ENCODE peak calls at places on chromosomes 2 and 18, in four cellular contexts. P is fibroblast of the aortic adventitia, O is SK-MEL-5, Y is NCI-H187 treated with DMSO at 0.1 percent for 48 hours. N is an unnamed sample.

GRCh38 chr2:69138793-69139510 is 126.0 kb downstream of the ANTXR1 start:
- DNase-seq in P (peak), O (no peak), Y (no peak), N (peak)

GRCh38 chr2:236803621-236804020 is 234.0 kb downstream of the ACKR3 start:
- DNase-seq in P (no peak), O (no peak), Y (no peak), N (no peak)

GRCh38 chr18:39414009-39414700 is 1848.6 kb upstream of the CELF4 start:
- DNase-seq in P (peak), O (peak), Y (no peak), N (peak)

GRCh38 chr2:46062637-46063412 is 234.4 kb upstream of the EPAS1 start:
- DNase-seq in P (peak), O (peak), Y (peak), N (peak)

GRCh38 chr2:2848621-2849443 is 517.8 kb upstream of the MYT1L start:
- DNase-seq in P (no peak), O (no peak), Y (no peak), N (no peak)

GRCh38 chr2:238450440-238450861 is 23.7 kb downstream of the ASB1 start:
- DNase-seq in P (no peak), O (no peak), Y (no peak), N (peak)

GRCh38 chr18:49548266-49548665 is 13.6 kb upstream of the LIPG start:
- DNase-seq in P (peak), O (no peak), Y (no peak), N (peak)

GRCh38 chr2:164881524-164881923 is 39.9 kb upstream of the COBLL1 start:
- DNase-seq in P (no peak), O (no peak), Y (no peak), N (no peak)

GRCh38 chr2:225399509-225399908 is at the start of gene NYAP2:
- DNase-seq in P (no peak), O (no peak), Y (peak), N (no peak)

GRCh38 chr18:37661478-37661877 is 95.9 kb upstream of the CELF4 start:
- DNase-seq in P (no peak), O (no peak), Y (no peak), N (no peak)

GRCh38 chr2:158456309-158457066 is at the start of the genes CCDC148 and PKP4:
- DNase-seq in P (peak), O (peak), Y (peak), N (peak)

GRCh38 chr18:10377956-10378355 is 76.5 kb upstream of the APCDD1 start:
- DNase-seq in P (no peak), O (no peak), Y (no peak), N (peak)

GRCh38 chr2:226274143-226274542 is 525.5 kb downstream of the IRS1 start:
- DNase-seq in P (no peak), O (no peak), Y (no peak), N (no peak)

GRCh38 chr2:130378898-130379214 is 23.0 kb downstream of the PTPN18 start:
- DNase-seq in P (no peak), O (no peak), Y (no peak), N (no peak)

GRCh38 chr2:98807221-98807620 is 76.3 kb upstream of the MGAT4A start:
- DNase-seq in P (no peak), O (no peak), Y (no peak), N (no peak)

GRCh38 chr2:72040629-72041403 is 106.8 kb downstream of the CYP26B1 start:
- DNase-seq in P (peak), O (no peak), Y (no peak), N (no peak)

GRCh38 chr18:2027026-2027425 is 544.3 kb downstream of the METTL4 start:
- DNase-seq in P (no peak), O (no peak), Y (no peak), N (no peak)

GRCh38 chr2:35463805-35464596 is 891.6 kb upstream of the CRIM1 start:
- DNase-seq in P (no peak), O (no peak), Y (no peak), N (no peak)

GRCh38 chr2:108073425-108074072 is 87.2 kb downstream of the SLC5A7 start:
- DNase-seq in P (no peak), O (no peak), Y (no peak), N (no peak)

GRCh38 chr2:120677696-120678095 is 58.0 kb upstream of the GLI2 start:
- DNase-seq in P (peak), O (no peak), Y (no peak), N (peak)

GRCh38 chr18:12398625-12399024 is 9.1 kb upstream of the PRELID3A start:
- DNase-seq in P (no peak), O (no peak), Y (no peak), N (peak)

GRCh38 chr2:74514368-74515270 is at the start of gene TLX2:
- DNase-seq in P (no peak), O (no peak), Y (no peak), N (no peak)

GRCh38 chr18:9575558-9575957 is 38.8 kb downstream of the PPP4R1 start:
- DNase-seq in P (peak), O (peak), Y (no peak), N (peak)

GRCh38 chr2:173359231-173359630 is 4.6 kb downstream of the CDCA7 start:
- DNase-seq in P (no peak), O (no peak), Y (no peak), N (peak)

GRCh38 chr2:44362207-44363015 is 664 bp downstream of the CAMKMT start:
- DNase-seq in P (peak), O (peak), Y (no peak), N (peak)

GRCh38 chr2:110860620-110861019 is 128.2 kb downstream of the ACOXL start:
- DNase-seq in P (no peak), O (no peak), Y (no peak), N (no peak)

N was measured in AG10803.